ENCODE peak calls at places on chromosomes 6 and 20, in nine cellular contexts. B is globus pallidus; D is NCI-H524; E is endodermal cell; G is fibroblast of mammary gland; F is posterior cingulate gyrus; X is A549; N is lower leg skin; R is stimulated activated CD4-positive, alpha-beta T cell treated with anti-CD3 and anti-CD28 coated beads, Interleukin-4, amount 100 ng/mL, for 48 hours. W is an unnamed sample.

GRCh38 chr6:41367061-41367460 is 31.7 kb downstream of the NCR2 start:
- DNase-seq in X (no peak), F (no peak), B (no peak), R (no peak), E (no peak), N (peak; percentile 12), D (peak; percentile 20), G (no peak), W (no peak)

GRCh38 chr6:143023695-143024094 is 37.0 kb upstream of the AIG1 start:
- DNase-seq in R (no peak), N (no peak), B (no peak), X (no peak), F (no peak), G (no peak), E (no peak), D (no peak), W (no peak)

GRCh38 chr20:47620808-47621805 is 119.4 kb downstream of the NCOA3 start:
- DNase-seq in N (no peak), E (no peak), G (peak; percentile 77), B (peak; percentile 23), R (no peak), X (no peak), F (no peak), D (peak; percentile 52), W (no peak)

GRCh38 chr6:150695652-150696051 is 96.0 kb downstream of the PLEKHG1 start:
- DNase-seq in R (no peak), X (no peak), D (no peak), B (no peak), E (no peak), F (no peak), N (no peak), G (peak; percentile 3), W (no peak)

GRCh38 chr20:63592661-63593060 is 18.6 kb upstream of the HELZ2 start:
- DNase-seq in X (no peak), B (no peak), G (no peak), E (no peak), R (no peak), N (no peak), D (no peak), F (no peak), W (no peak)

GRCh38 chr6:54236984-54237383 is 71.3 kb upstream of the TINAG start:
- DNase-seq in G (no peak), F (no peak), E (no peak), N (no peak), D (no peak), B (no peak), X (no peak), R (no peak), W (no peak)

GRCh38 chr6:107144014-107144413 is 28.7 kb upstream of the BEND3 start:
- DNase-seq in X (no peak), N (no peak), B (no peak), R (no peak), E (no peak), F (no peak), G (no peak), D (no peak), W (no peak)

GRCh38 chr6:5146396-5146795 is 61.3 kb downstream of the PPP1R3G start:
- DNase-seq in D (no peak), B (no peak), X (no peak), R (no peak), E (no peak), N (no peak), G (no peak), F (no peak), W (no peak)

GRCh38 chr20:24825591-24825990 is 123.5 kb upstream of the CST7 start:
- DNase-seq in F (no peak), N (peak; percentile 73), D (no peak), B (no peak), R (no peak), X (no peak), G (no peak), E (peak; percentile 10), W (no peak)

GRCh38 chr6:166304106-166304505 is 4.1 kb downstream of the PRR18 start:
- DNase-seq in N (no peak), B (peak; percentile 42), X (no peak), G (no peak), F (no peak), E (no peak), R (no peak), D (no peak), W (no peak)

GRCh38 chr6:40634429-40634828 is 47.3 kb upstream of the LRFN2 start:
- DNase-seq in R (no peak), E (no peak), F (no peak), G (no peak), D (peak; percentile 11), X (no peak), B (no peak), N (peak; percentile 62), W (no peak)

GRCh38 chr6:69647726-69648125 is 149.1 kb downstream of the LMBRD1 start:
- DNase-seq in G (no peak), B (no peak), X (no peak), F (no peak), R (no peak), N (no peak), E (no peak), D (no peak), W (no peak)

GRCh38 chr6:27280064-27280539 is 32.0 kb downstream of the POM121L2 start:
- DNase-seq in X (no peak), D (peak; percentile 59), G (peak; percentile 63), E (peak; percentile 85), B (no peak), F (no peak), N (no peak), R (no peak), W (no peak)

GRCh38 chr6:31083742-31084354 is 28.5 kb downstream of the C6orf15 start:
- DNase-seq in X (no peak), F (peak; percentile 38), D (peak; percentile 91), R (peak; percentile 58), E (peak; percentile 93), B (peak; percentile 33), G (peak; percentile 90), N (no peak), W (peak; percentile 36)

W was measured in lung.